ENCODE peak calls at places on chromosomes 13 and 19, in eight cellular contexts. One of them, this sample, is unnamed.

GRCh38 chr13:113898391-113898790 is 34.5 kb upstream of the GAS6 start:
- DNase-seq in H1: no peak
- DNase-seq in transverse colon: no peak
- DNase-seq in esophagus muscularis mucosa: peak
- DNase-seq in K562: no peak
- DNase-seq in stomach: no peak
- DNase-seq in SK-N-SH: no peak
- DNase-seq in GM12878: no peak
- DNase-seq in this sample: no peak

GRCh38 chr13:102309110-102309509 is 92.7 kb downstream of the FGF14 start:
- DNase-seq in transverse colon: no peak
- DNase-seq in H1: no peak
- DNase-seq in K562: no peak
- DNase-seq in SK-N-SH: no peak
- DNase-seq in GM12878: no peak
- DNase-seq in stomach: no peak
- DNase-seq in esophagus muscularis mucosa: peak
- DNase-seq in this sample: no peak

GRCh38 chr19:588093-588742 is 1.5 kb upstream of the HCN2 start:
- DNase-seq in GM12878: no peak
- DNase-seq in K562: peak
- DNase-seq in H1: peak
- DNase-seq in transverse colon: peak
- DNase-seq in stomach: peak
- DNase-seq in SK-N-SH: peak
- DNase-seq in esophagus muscularis mucosa: no peak
- DNase-seq in this sample: no peak

GRCh38 chr13:64362564-64362963 is 2867.6 kb downstream of the PCDH9 start:
- DNase-seq in stomach: no peak
- DNase-seq in transverse colon: no peak
- DNase-seq in SK-N-SH: no peak
- DNase-seq in esophagus muscularis mucosa: no peak
- DNase-seq in K562: no peak
- DNase-seq in GM12878: no peak
- DNase-seq in H1: no peak
- DNase-seq in this sample: no peak

GRCh38 chr19:16771618-16772017 is 52.0 kb downstream of the NWD1 start:
- DNase-seq in esophagus muscularis mucosa: peak
- DNase-seq in GM12878: peak
- DNase-seq in H1: peak
- DNase-seq in SK-N-SH: peak
- DNase-seq in transverse colon: peak
- DNase-seq in K562: peak
- DNase-seq in stomach: peak
- DNase-seq in this sample: peak

GRCh38 chr19:14409157-14410053 is 9.7 kb downstream of the DDX39A start:
- DNase-seq in SK-N-SH: no peak
- DNase-seq in K562: peak
- DNase-seq in stomach: no peak
- DNase-seq in H1: no peak
- DNase-seq in transverse colon: no peak
- DNase-seq in GM12878: no peak
- DNase-seq in esophagus muscularis mucosa: no peak
- DNase-seq in this sample: no peak

GRCh38 chr19:18074192-18074591 is 12.5 kb downstream of the IL12RB1 start:
- DNase-seq in esophagus muscularis mucosa: no peak
- DNase-seq in SK-N-SH: peak
- DNase-seq in GM12878: no peak
- DNase-seq in transverse colon: no peak
- DNase-seq in stomach: no peak
- DNase-seq in K562: no peak
- DNase-seq in H1: no peak
- DNase-seq in this sample: no peak

GRCh38 chr13:26656919-26657318 is 99.4 kb downstream of the WASF3 start:
- DNase-seq in SK-N-SH: no peak
- DNase-seq in GM12878: no peak
- DNase-seq in stomach: no peak
- DNase-seq in transverse colon: no peak
- DNase-seq in esophagus muscularis mucosa: no peak
- DNase-seq in K562: no peak
- DNase-seq in H1: no peak
- DNase-seq in this sample: no peak

GRCh38 chr19:32869369-32870153 is at the start of gene SLC7A9:
- DNase-seq in stomach: peak
- DNase-seq in GM12878: no peak
- DNase-seq in esophagus muscularis mucosa: no peak
- DNase-seq in SK-N-SH: no peak
- DNase-seq in H1: no peak
- DNase-seq in transverse colon: no peak
- DNase-seq in K562: no peak
- DNase-seq in this sample: no peak

GRCh38 chr19:38210458-38210987 is 13.5 kb downstream of the DPF1 start:
- DNase-seq in stomach: no peak
- DNase-seq in K562: peak
- DNase-seq in transverse colon: peak
- DNase-seq in esophagus muscularis mucosa: no peak
- DNase-seq in H1: no peak
- DNase-seq in GM12878: no peak
- DNase-seq in SK-N-SH: peak
- DNase-seq in this sample: peak

GRCh38 chr13:76116931-76117330 is 480.8 kb downstream of the LMO7 start:
- DNase-seq in H1: no peak
- DNase-seq in transverse colon: no peak
- DNase-seq in esophagus muscularis mucosa: no peak
- DNase-seq in stomach: no peak
- DNase-seq in SK-N-SH: no peak
- DNase-seq in K562: no peak
- DNase-seq in GM12878: no peak
- DNase-seq in this sample: no peak

GRCh38 chr19:7252364-7252763 is 41.9 kb downstream of the INSR start:
- DNase-seq in GM12878: no peak
- DNase-seq in transverse colon: no peak
- DNase-seq in stomach: no peak
- DNase-seq in esophagus muscularis mucosa: no peak
- DNase-seq in K562: no peak
- DNase-seq in SK-N-SH: no peak
- DNase-seq in H1: no peak
- DNase-seq in this sample: no peak

GRCh38 chr19:7970716-7971448 is 27.4 kb upstream of the TIMM44 start:
- DNase-seq in GM12878: no peak
- DNase-seq in transverse colon: peak
- DNase-seq in H1: peak
- DNase-seq in stomach: peak
- DNase-seq in SK-N-SH: peak
- DNase-seq in K562: peak
- DNase-seq in esophagus muscularis mucosa: no peak
- DNase-seq in this sample: no peak

GRCh38 chr19:57363734-57364181 is 407 bp downstream of the TRAPPC2B start:
- DNase-seq in transverse colon: no peak
- DNase-seq in esophagus muscularis mucosa: no peak
- DNase-seq in stomach: no peak
- DNase-seq in K562: no peak
- DNase-seq in SK-N-SH: no peak
- DNase-seq in H1: no peak
- DNase-seq in GM12878: no peak
- DNase-seq in this sample: no peak

GRCh38 chr13:59531571-59532091 is 632.1 kb downstream of the DIAPH3 start:
- DNase-seq in H1: no peak
- DNase-seq in GM12878: no peak
- DNase-seq in K562: peak
- DNase-seq in transverse colon: peak
- DNase-seq in stomach: peak
- DNase-seq in SK-N-SH: no peak
- DNase-seq in esophagus muscularis mucosa: no peak
- DNase-seq in this sample: no peak

GRCh38 chr19:19463348-19464117 is 51.8 kb downstream of the TSSK6 start:
- DNase-seq in H1: no peak
- DNase-seq in transverse colon: no peak
- DNase-seq in K562: no peak
- DNase-seq in SK-N-SH: no peak
- DNase-seq in esophagus muscularis mucosa: no peak
- DNase-seq in stomach: no peak
- DNase-seq in GM12878: no peak
- DNase-seq in this sample: peak

GRCh38 chr13:43272866-43273265 is 249.5 kb downstream of the DNAJC15 start:
- DNase-seq in transverse colon: no peak
- DNase-seq in K562: no peak
- DNase-seq in H1: no peak
- DNase-seq in GM12878: no peak
- DNase-seq in SK-N-SH: no peak
- DNase-seq in esophagus muscularis mucosa: peak
- DNase-seq in stomach: no peak
- DNase-seq in this sample: no peak

GRCh38 chr19:36916991-36917390 is 859 bp downstream of the ZNF568 start:
- DNase-seq in transverse colon: no peak
- DNase-seq in H1: no peak
- DNase-seq in stomach: no peak
- DNase-seq in K562: no peak
- DNase-seq in GM12878: no peak
- DNase-seq in esophagus muscularis mucosa: no peak
- DNase-seq in SK-N-SH: peak
- DNase-seq in this sample: no peak
- H3K4me3 ChIP-seq in transverse colon: peak
- H3K4me3 ChIP-seq in H1: peak
- H3K4me3 ChIP-seq in stomach: peak
- H3K4me3 ChIP-seq in K562: no peak
- H3K4me3 ChIP-seq in GM12878: peak
- H3K4me3 ChIP-seq in esophagus muscularis mucosa: peak
- H3K4me3 ChIP-seq in SK-N-SH: peak
- H3K4me3 ChIP-seq in this sample: peak

DNA sequence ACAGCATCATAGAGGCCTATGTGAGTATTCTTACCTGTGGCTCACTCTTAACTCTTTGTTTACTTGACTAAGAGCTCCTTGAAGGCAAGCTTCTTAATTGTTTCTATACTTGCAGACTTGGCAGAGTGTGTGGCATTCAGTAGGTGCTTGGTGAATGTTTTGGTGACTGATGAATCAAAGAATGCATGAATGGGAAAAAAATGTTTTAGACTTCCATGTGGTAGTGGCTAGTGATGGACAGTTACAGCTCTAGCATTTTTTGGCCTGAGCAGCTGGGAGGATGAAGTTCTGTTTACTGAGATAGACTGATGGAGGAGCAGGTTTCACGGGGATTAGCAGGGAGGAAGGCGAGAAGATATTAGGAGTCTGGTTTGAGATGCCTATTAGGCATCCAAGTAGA is 13.6 kb downstream of the HAS1 start:
- DNase-seq in H1: no peak
- DNase-seq in stomach: no peak
- DNase-seq in SK-N-SH: no peak
- DNase-seq in transverse colon: no peak
- DNase-seq in GM12878: no peak
- DNase-seq in K562: no peak
- DNase-seq in esophagus muscularis mucosa: no peak
- DNase-seq in this sample: no peak
- TF ChIP-seq EP300 in H1: no peak
- TF ChIP-seq EP300 in stomach: no peak
- TF ChIP-seq EP300 in SK-N-SH: no peak
- TF ChIP-seq EP300 in transverse colon: no peak
- TF ChIP-seq EP300 in GM12878: no peak
- TF ChIP-seq EP300 in K562: no peak
- TF ChIP-seq EP300 in esophagus muscularis mucosa: no peak
- TF ChIP-seq EP300 in this sample: no peak

GRCh38 chr19:4657835-4658234 is 12.3 kb downstream of the MYDGF start:
- DNase-seq in stomach: no peak
- DNase-seq in K562: no peak
- DNase-seq in SK-N-SH: no peak
- DNase-seq in esophagus muscularis mucosa: no peak
- DNase-seq in H1: no peak
- DNase-seq in GM12878: no peak
- DNase-seq in transverse colon: no peak
- DNase-seq in this sample: no peak

GRCh38 chr19:4660181-4660791 is 9.9 kb downstream of the MYDGF start:
- DNase-seq in K562: peak
- DNase-seq in GM12878: no peak
- DNase-seq in esophagus muscularis mucosa: no peak
- DNase-seq in transverse colon: peak
- DNase-seq in SK-N-SH: no peak
- DNase-seq in H1: no peak
- DNase-seq in stomach: peak
- DNase-seq in this sample: no peak

GRCh38 chr19:4656102-4656501 is 14.0 kb downstream of the MYDGF start:
- DNase-seq in GM12878: no peak
- DNase-seq in stomach: no peak
- DNase-seq in transverse colon: no peak
- DNase-seq in H1: no peak
- DNase-seq in SK-N-SH: no peak
- DNase-seq in esophagus muscularis mucosa: no peak
- DNase-seq in K562: no peak
- DNase-seq in this sample: no peak

GRCh38 chr19:4654437-4655361 is 15.4 kb downstream of the TNFAIP8L1 start:
- DNase-seq in esophagus muscularis mucosa: no peak
- DNase-seq in transverse colon: no peak
- DNase-seq in stomach: no peak
- DNase-seq in GM12878: no peak
- DNase-seq in SK-N-SH: no peak
- DNase-seq in H1: no peak
- DNase-seq in K562: peak
- DNase-seq in this sample: no peak

GRCh38 chr19:4657262-4657661 is 12.9 kb downstream of the MYDGF start:
- DNase-seq in esophagus muscularis mucosa: no peak
- DNase-seq in GM12878: no peak
- DNase-seq in H1: no peak
- DNase-seq in K562: no peak
- DNase-seq in transverse colon: no peak
- DNase-seq in stomach: no peak
- DNase-seq in SK-N-SH: no peak
- DNase-seq in this sample: no peak
- TF ChIP-seq POLR2AphosphoS5 in esophagus muscularis mucosa: no peak
- TF ChIP-seq POLR2AphosphoS5 in GM12878: no peak
- TF ChIP-seq POLR2AphosphoS5 in H1: no peak
- TF ChIP-seq POLR2AphosphoS5 in K562: peak
- TF ChIP-seq POLR2AphosphoS5 in transverse colon: no peak
- TF ChIP-seq POLR2AphosphoS5 in stomach: no peak
- TF ChIP-seq POLR2AphosphoS5 in SK-N-SH: no peak
- TF ChIP-seq POLR2AphosphoS5 in this sample: no peak

DNA sequence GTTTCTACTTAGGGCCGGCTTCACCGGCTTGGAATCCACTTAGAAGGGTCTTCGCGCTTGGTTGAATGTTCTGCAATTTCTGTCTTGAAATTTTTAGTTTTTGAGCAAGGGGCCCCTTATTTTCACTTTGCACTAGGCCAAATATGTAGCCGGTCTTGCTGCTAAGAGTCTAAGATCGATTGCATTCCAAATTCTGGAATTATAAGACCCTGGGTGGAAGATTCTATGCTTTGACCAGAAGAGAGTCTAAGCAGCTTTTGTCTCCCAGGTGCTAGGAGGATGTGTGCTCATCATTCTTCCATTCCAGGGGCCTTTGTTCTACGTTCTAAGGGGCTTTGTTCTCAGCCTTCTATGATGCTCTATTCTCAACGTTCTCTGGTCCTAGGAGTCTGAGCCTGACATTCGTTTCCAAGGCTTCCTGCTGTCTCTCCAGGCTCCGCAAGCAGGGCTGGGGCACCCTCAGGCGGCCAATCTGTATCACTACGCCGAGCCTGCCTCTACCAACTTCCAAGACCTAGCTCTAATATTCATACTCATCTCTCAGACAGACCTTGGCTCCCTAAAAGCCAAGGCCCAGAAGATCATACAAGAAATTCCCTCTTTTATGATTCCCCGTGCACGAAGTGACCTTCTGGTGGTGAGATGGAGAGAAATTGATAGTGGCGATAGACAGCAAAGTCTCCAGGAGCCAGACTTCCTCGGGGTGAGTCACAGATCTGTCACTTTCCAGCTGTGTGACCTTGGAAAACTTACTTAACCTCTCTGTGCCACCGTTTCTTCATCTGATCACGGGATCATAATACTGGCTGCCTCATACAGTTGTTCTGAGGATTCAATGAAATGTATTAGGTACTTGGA is 982 bp upstream of the DACT3 start:
- DNase-seq in esophagus muscularis mucosa: peak
- DNase-seq in H1: no peak
- DNase-seq in K562: peak
- DNase-seq in SK-N-SH: peak
- DNase-seq in transverse colon: peak
- DNase-seq in stomach: peak
- DNase-seq in GM12878: no peak
- DNase-seq in this sample: peak
- H3K4me3 ChIP-seq in esophagus muscularis mucosa: peak
- H3K4me3 ChIP-seq in H1: peak
- H3K4me3 ChIP-seq in K562: peak
- H3K4me3 ChIP-seq in SK-N-SH: peak
- H3K4me3 ChIP-seq in transverse colon: no peak
- H3K4me3 ChIP-seq in stomach: peak
- H3K4me3 ChIP-seq in GM12878: peak
- H3K4me3 ChIP-seq in this sample: peak